ENCODE peak calls at places on chromosome 13, in ten cellular contexts. B is uterus, H is pancreas, D is astrocyte of the cerebellum, R is coronary artery, K is A549, V is astrocyte of the spinal cord, E is neural crest cell, C is glutamatergic neuron, O is fibroblast of mammary gland. U is an unnamed sample.

GRCh38 chr13:51923983-51924539 is 62.3 kb downstream of the CCDC70 start:
- DNase-seq in R (peak), O (no peak), C (no peak), H (no peak), B (no peak), K (peak), E (no peak), D (no peak), V (no peak), U (no peak)

GRCh38 chr13:98476538-98476966 is 100.4 kb downstream of the STK24 start:
- DNase-seq in R (no peak), H (peak), O (peak), K (no peak), V (peak), D (no peak), B (peak), C (no peak), E (no peak), U (no peak)

GRCh38 chr13:39485314-39485700 is 117.7 kb downstream of the LHFPL6 start:
- DNase-seq in E (no peak), H (no peak), D (peak), V (peak), O (no peak), R (no peak), C (no peak), B (no peak), K (no peak), U (no peak)

GRCh38 chr13:25886438-25887214 is 165.2 kb downstream of the SHISA2 start:
- DNase-seq in V (peak), O (peak), B (no peak), E (no peak), K (no peak), C (no peak), H (no peak), D (peak), R (no peak), U (no peak)

GRCh38 chr13:21138561-21138960 is 37.8 kb downstream of the SKA3 start:
- DNase-seq in D (no peak), E (no peak), C (no peak), O (no peak), R (no peak), K (no peak), B (no peak), V (no peak), H (no peak), U (no peak)

GRCh38 chr13:114099191-114099590 is 33.2 kb downstream of the RASA3 start:
- DNase-seq in V (peak), D (peak), R (peak), H (peak), B (peak), C (peak), O (peak), E (no peak), K (peak), U (peak)

GRCh38 chr13:71374471-71375041 is 492.4 kb downstream of the DACH1 start:
- DNase-seq in H (no peak), O (no peak), D (no peak), B (no peak), K (no peak), E (peak), V (no peak), R (no peak), C (no peak), U (no peak)

GRCh38 chr13:42486711-42487198 is 87.2 kb upstream of the TNFSF11 start:
- DNase-seq in H (no peak), D (peak), C (no peak), B (no peak), O (peak), V (peak), K (peak), R (no peak), E (no peak), U (no peak)

GRCh38 chr13:94712812-94713555 is 639 bp upstream of the SOX21 start:
- DNase-seq in B (no peak), C (peak), K (peak), D (peak), V (peak), E (peak), O (peak), R (no peak), H (no peak), U (no peak)

GRCh38 chr13:43134896-43135295 is 111.5 kb downstream of the DNAJC15 start:
- DNase-seq in C (peak), D (no peak), H (no peak), O (no peak), R (no peak), V (no peak), B (no peak), E (no peak), K (no peak), U (no peak)

GRCh38 chr13:97944396-97945029 is 9.0 kb upstream of the IPO5 start:
- DNase-seq in B (no peak), K (no peak), D (no peak), E (no peak), C (no peak), O (peak), R (no peak), V (peak), H (no peak), U (no peak)

GRCh38 chr13:64928704-64929499 is 2301.2 kb downstream of the PCDH9 start:
- DNase-seq in H (no peak), D (peak), B (no peak), K (peak), R (no peak), O (peak), V (peak), E (no peak), C (no peak), U (no peak)

GRCh38 chr13:73803997-73804396 is 330.2 kb downstream of the KLF12 start:
- DNase-seq in D (no peak), V (peak), K (peak), O (peak), E (no peak), R (no peak), H (no peak), C (no peak), B (no peak), U (no peak)

GRCh38 chr13:114339779-114340534 is 25.7 kb downstream of the CHAMP1 start:
- DNase-seq in B (no peak), E (no peak), V (peak), K (peak), D (peak), C (no peak), H (peak), O (peak), R (no peak), U (no peak)

GRCh38 chr13:89401209-89401810 is 1730.1 kb downstream of the SLITRK5 start:
- DNase-seq in D (peak), K (peak), C (no peak), V (peak), B (no peak), O (peak), H (no peak), E (no peak), R (no peak), U (no peak)

GRCh38 chr13:44305845-44306244 is 67.8 kb upstream of the SERP2 start:
- DNase-seq in C (no peak), D (no peak), E (peak), K (no peak), R (peak), V (peak), B (no peak), H (no peak), O (peak), U (no peak)

GRCh38 chr13:41694902-41695301 is 237.6 kb downstream of the RGCC start:
- DNase-seq in O (peak), C (no peak), B (peak), V (peak), K (peak), H (peak), E (no peak), R (peak), D (peak), U (no peak)

GRCh38 chr13:39455534-39456175 is 147.3 kb downstream of the LHFPL6 start:
- DNase-seq in D (no peak), R (no peak), E (no peak), O (peak), C (no peak), H (no peak), V (no peak), B (no peak), K (no peak), U (no peak)

GRCh38 chr13:32790731-32791130 is 204.5 kb downstream of the PDS5B start:
- DNase-seq in O (peak), E (no peak), R (no peak), B (no peak), H (no peak), C (no peak), D (no peak), V (no peak), K (peak), U (no peak)

GRCh38 chr13:27578121-27579030 is 42.0 kb downstream of the LNX2 start:
- DNase-seq in R (no peak), O (peak), K (peak), V (peak), E (no peak), D (no peak), H (no peak), C (no peak), B (no peak), U (no peak)

GRCh38 chr13:79258489-79258888 is 147.6 kb downstream of the RBM26 start:
- DNase-seq in D (no peak), E (no peak), V (no peak), K (no peak), C (no peak), O (no peak), R (no peak), B (no peak), H (no peak), U (no peak)

GRCh38 chr13:104408733-104409132 is 1342.5 kb upstream of the SLC10A2 start:
- DNase-seq in R (no peak), B (no peak), H (no peak), C (no peak), O (no peak), E (no peak), K (no peak), V (peak), D (no peak), U (no peak)

GRCh38 chr13:75785130-75785529 is 149.0 kb downstream of the LMO7 start:
- DNase-seq in O (peak), B (no peak), E (no peak), D (no peak), K (no peak), H (no peak), V (no peak), R (no peak), C (no peak), U (no peak)

GRCh38 chr13:113033054-113033453 is 64.0 kb downstream of the MCF2L start:
- DNase-seq in V (no peak), R (no peak), K (no peak), B (no peak), E (no peak), D (no peak), O (no peak), C (no peak), H (no peak), U (no peak)

GRCh38 chr13:113033498-113033897 is 64.5 kb downstream of the MCF2L start:
- DNase-seq in E (no peak), R (no peak), D (no peak), H (no peak), O (no peak), C (peak), V (no peak), B (no peak), K (no peak), U (no peak)

GRCh38 chr13:113035209-113035800 is 66.3 kb downstream of the MCF2L start:
- DNase-seq in O (no peak), R (no peak), V (no peak), K (no peak), E (no peak), D (no peak), C (no peak), H (no peak), B (no peak), U (no peak)

GRCh38 chr13:113036401-113036800 is 67.4 kb downstream of the MCF2L start:
- DNase-seq in R (no peak), H (no peak), V (no peak), D (no peak), B (no peak), C (no peak), O (no peak), E (no peak), K (no peak), U (no peak)

GRCh38 chr13:113034451-113035208 is 65.6 kb downstream of the MCF2L start:
- DNase-seq in C (peak), B (peak), V (peak), R (no peak), E (peak), D (peak), O (peak), H (peak), K (peak), U (no peak)
- TF ChIP-seq CTCF in C (peak), B (peak), V (peak), R (peak), E (peak), D (peak), O (peak), H (peak), K (peak), U (peak)

DNA sequence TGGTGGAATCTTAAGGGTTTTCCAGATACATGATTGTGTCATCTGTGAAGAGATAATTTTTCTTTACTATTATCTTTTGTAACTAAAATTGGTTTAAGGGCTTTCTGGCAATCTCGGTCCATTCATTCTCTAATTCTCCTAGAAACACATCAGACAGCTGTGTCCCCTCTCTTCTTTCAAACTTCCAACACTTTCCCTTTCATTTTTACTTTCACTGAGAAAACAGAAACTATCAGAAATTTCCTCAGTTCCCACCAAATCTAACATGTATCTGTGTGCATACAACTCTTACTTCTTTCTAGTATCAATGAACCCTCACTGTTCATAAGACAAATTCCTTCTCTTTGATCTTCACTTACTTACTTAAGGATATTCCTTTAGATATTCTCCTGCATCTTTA is 40.2 kb downstream of the KCNRG start:
- DNase-seq in B (no peak), H (no peak), O (no peak), V (no peak), E (no peak), R (no peak), K (no peak), C (no peak), D (no peak), U (no peak)
- TF ChIP-seq CTCF in B (no peak), H (no peak), O (no peak), V (no peak), E (no peak), R (no peak), K (no peak), C (no peak), D (no peak), U (no peak)

GRCh38 chr13:113086031-113086750 is 19.4 kb upstream of the F7 start:
- DNase-seq in H (no peak), C (peak), R (no peak), E (no peak), K (peak), D (no peak), B (no peak), O (no peak), V (no peak), U (no peak)
- TF ChIP-seq CTCF in H (no peak), C (no peak), R (no peak), E (no peak), K (no peak), D (no peak), B (no peak), O (no peak), V (peak), U (no peak)

DNA sequence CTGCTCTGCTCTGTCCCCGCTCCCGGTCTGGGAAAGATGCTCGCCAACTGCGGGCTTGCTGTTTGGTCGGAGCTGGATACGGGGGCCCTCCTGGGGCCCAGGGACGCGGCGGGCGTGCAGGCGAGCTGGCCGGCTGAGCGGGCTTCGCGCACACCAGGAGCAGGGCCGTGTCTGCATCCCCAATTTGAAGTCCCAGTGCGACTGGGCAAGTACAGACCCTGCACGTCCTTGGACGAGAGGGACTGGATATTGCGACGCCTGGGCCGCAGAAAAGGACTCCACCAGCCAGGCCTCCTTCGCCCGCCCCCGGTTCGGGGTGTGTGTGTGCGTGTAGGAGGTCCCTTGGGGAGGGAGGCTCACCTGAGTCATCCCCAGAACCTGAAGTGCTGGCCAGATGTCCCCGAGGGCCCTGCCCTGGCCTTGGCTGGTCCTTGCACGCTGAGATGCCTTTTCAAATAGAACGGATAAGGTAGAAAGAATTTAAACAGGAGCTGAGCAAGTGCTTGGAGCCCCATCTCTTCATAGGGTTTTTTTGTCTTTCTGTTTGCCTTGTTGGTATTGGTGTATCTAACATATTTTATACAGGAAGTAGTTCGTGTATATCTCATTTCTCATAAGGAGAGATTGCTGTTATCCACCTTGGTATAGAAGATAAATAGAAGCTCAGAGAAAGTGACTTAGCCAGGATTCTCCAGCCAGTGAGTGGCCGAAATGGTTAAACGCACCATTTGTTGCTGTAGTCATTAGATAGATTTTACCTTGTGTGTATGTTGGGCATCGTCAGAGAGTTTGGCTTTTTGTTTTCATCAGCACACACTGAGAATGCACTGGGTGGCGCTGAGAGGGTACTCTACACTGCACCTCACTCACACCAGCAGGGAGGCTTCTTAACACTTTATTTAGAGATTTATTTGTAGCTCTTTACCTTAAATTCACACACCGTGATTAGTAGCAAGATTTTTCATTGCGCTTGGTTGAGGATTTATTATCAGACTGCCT is 1.1 kb downstream of the NAXD start:
- DNase-seq in B (no peak), V (peak), E (no peak), K (peak), O (peak), C (no peak), R (peak), D (no peak), H (peak), U (no peak)
- TF ChIP-seq CTCF in B (no peak), V (no peak), E (no peak), K (peak), O (no peak), C (no peak), R (no peak), D (peak), H (no peak), U (peak)

GRCh38 chr13:60974296-60974695 is 441.4 kb downstream of the PCDH20 start:
- DNase-seq in V (no peak), H (no peak), B (no peak), C (no peak), O (no peak), E (no peak), K (no peak), D (no peak), R (no peak), U (no peak)
- TF ChIP-seq CTCF in V (no peak), H (no peak), B (no peak), C (no peak), O (no peak), E (no peak), K (no peak), D (no peak), R (no peak), U (no peak)